ENCODE peak calls at places on chromosomes 4 and X, in five cellular contexts. One of them, this sample, is unnamed.

GRCh38 chr4:1050486-1051213 is 39.2 kb downstream of the FGFRL1 start:
- DNase-seq in iris pigment epithelial cell: no peak
- DNase-seq in ELF-1: peak
- DNase-seq in pancreas: peak
- DNase-seq in M059J: no peak
- DNase-seq in this sample: no peak

GRCh38 chr4:121583396-121583795 is 113.4 kb downstream of the ANXA5 start:
- DNase-seq in ELF-1: no peak
- DNase-seq in M059J: no peak
- DNase-seq in pancreas: no peak
- DNase-seq in iris pigment epithelial cell: no peak
- DNase-seq in this sample: no peak

GRCh38 chr4:19455196-19455595 is 796.5 kb upstream of the SLIT2 start:
- DNase-seq in ELF-1: no peak
- DNase-seq in iris pigment epithelial cell: no peak
- DNase-seq in pancreas: no peak
- DNase-seq in M059J: peak
- DNase-seq in this sample: no peak

GRCh38 chr4:7157666-7158065 is 34.7 kb upstream of the SORCS2 start:
- DNase-seq in ELF-1: no peak
- DNase-seq in pancreas: peak
- DNase-seq in iris pigment epithelial cell: no peak
- DNase-seq in M059J: no peak
- DNase-seq in this sample: no peak

GRCh38 chrX:129823115-129823514 is 20.6 kb downstream of the ZDHHC9 start:
- DNase-seq in iris pigment epithelial cell: peak
- DNase-seq in M059J: peak
- DNase-seq in ELF-1: peak
- DNase-seq in pancreas: no peak
- DNase-seq in this sample: no peak

GRCh38 chr4:113452868-113453620 is 308.5 kb downstream of the CAMK2D start:
- DNase-seq in iris pigment epithelial cell: peak
- DNase-seq in M059J: peak
- DNase-seq in pancreas: no peak
- DNase-seq in ELF-1: peak
- DNase-seq in this sample: no peak

GRCh38 chr4:171715973-171716372 is 97.2 kb upstream of the GALNTL6 start:
- DNase-seq in pancreas: no peak
- DNase-seq in iris pigment epithelial cell: no peak
- DNase-seq in M059J: no peak
- DNase-seq in ELF-1: no peak
- DNase-seq in this sample: no peak

GRCh38 chr4:7330031-7330596 is 104.6 kb downstream of the PSAPL1 start:
- DNase-seq in iris pigment epithelial cell: no peak
- DNase-seq in ELF-1: no peak
- DNase-seq in M059J: no peak
- DNase-seq in pancreas: peak
- DNase-seq in this sample: no peak

GRCh38 chrX:140503714-140504351 is 1.0 kb downstream of the SOX3 start:
- DNase-seq in ELF-1: peak
- DNase-seq in M059J: peak
- DNase-seq in pancreas: peak
- DNase-seq in iris pigment epithelial cell: peak
- DNase-seq in this sample: peak

GRCh38 chr4:151100517-151100916 is 1.1 kb downstream of the RPS3A start:
- DNase-seq in ELF-1: no peak
- DNase-seq in iris pigment epithelial cell: no peak
- DNase-seq in pancreas: no peak
- DNase-seq in M059J: no peak
- DNase-seq in this sample: no peak

GRCh38 chr4:14465498-14465897 is 536.8 kb upstream of the CPEB2 start:
- DNase-seq in ELF-1: no peak
- DNase-seq in iris pigment epithelial cell: no peak
- DNase-seq in M059J: no peak
- DNase-seq in pancreas: no peak
- DNase-seq in this sample: no peak

GRCh38 chr4:2933566-2934076 is 29.6 kb downstream of the NOP14 start:
- DNase-seq in pancreas: peak
- DNase-seq in ELF-1: no peak
- DNase-seq in M059J: no peak
- DNase-seq in iris pigment epithelial cell: no peak
- DNase-seq in this sample: no peak

GRCh38 chr4:791866-792630 is 33.9 kb downstream of the CPLX1 start:
- DNase-seq in ELF-1: no peak
- DNase-seq in M059J: no peak
- DNase-seq in iris pigment epithelial cell: peak
- DNase-seq in pancreas: peak
- DNase-seq in this sample: no peak

GRCh38 chrX:44953734-44954502 is 80.9 kb downstream of the KDM6A start:
- DNase-seq in iris pigment epithelial cell: no peak
- DNase-seq in pancreas: no peak
- DNase-seq in M059J: peak
- DNase-seq in ELF-1: peak
- DNase-seq in this sample: no peak

GRCh38 chr4:135533053-135533452 is 1331.5 kb upstream of the PABPC4L start:
- DNase-seq in pancreas: no peak
- DNase-seq in ELF-1: no peak
- DNase-seq in M059J: no peak
- DNase-seq in iris pigment epithelial cell: no peak
- DNase-seq in this sample: no peak

GRCh38 chrX:112913807-112914206 is 73.2 kb upstream of the AMOT start:
- DNase-seq in pancreas: no peak
- DNase-seq in ELF-1: no peak
- DNase-seq in M059J: no peak
- DNase-seq in iris pigment epithelial cell: no peak
- DNase-seq in this sample: no peak

GRCh38 chr4:39658756-39659155 is 20.1 kb upstream of the SMIM14 start:
- DNase-seq in ELF-1: no peak
- DNase-seq in pancreas: no peak
- DNase-seq in iris pigment epithelial cell: peak
- DNase-seq in M059J: no peak
- DNase-seq in this sample: no peak

GRCh38 chr4:134499074-134499473 is 297.5 kb upstream of the PABPC4L start:
- DNase-seq in M059J: peak
- DNase-seq in pancreas: no peak
- DNase-seq in iris pigment epithelial cell: no peak
- DNase-seq in ELF-1: no peak
- DNase-seq in this sample: no peak

GRCh38 chr4:1474126-1475090 is 68.2 kb upstream of the NKX1-1 start:
- DNase-seq in ELF-1: no peak
- DNase-seq in pancreas: peak
- DNase-seq in iris pigment epithelial cell: no peak
- DNase-seq in M059J: no peak
- DNase-seq in this sample: no peak

GRCh38 chrX:102341867-102342266 is 94.9 kb downstream of the NXF2 start:
- DNase-seq in pancreas: no peak
- DNase-seq in iris pigment epithelial cell: peak
- DNase-seq in M059J: no peak
- DNase-seq in ELF-1: no peak
- DNase-seq in this sample: no peak

GRCh38 chr4:100872811-100873210 is 355.0 kb upstream of the EMCN start:
- DNase-seq in M059J: peak
- DNase-seq in ELF-1: no peak
- DNase-seq in iris pigment epithelial cell: peak
- DNase-seq in pancreas: no peak
- DNase-seq in this sample: no peak

GRCh38 chrX:129983575-129984131 is 1.2 kb downstream of the BCORL1 start:
- DNase-seq in ELF-1: peak
- DNase-seq in M059J: peak
- DNase-seq in pancreas: peak
- DNase-seq in iris pigment epithelial cell: no peak
- DNase-seq in this sample: peak

GRCh38 chr4:7943211-7943610 is 3.5 kb upstream of the AFAP1 start:
- DNase-seq in M059J: no peak
- DNase-seq in iris pigment epithelial cell: no peak
- DNase-seq in ELF-1: no peak
- DNase-seq in pancreas: peak
- DNase-seq in this sample: no peak

GRCh38 chr4:113637363-113637762 is 124.2 kb downstream of the CAMK2D start:
- DNase-seq in pancreas: no peak
- DNase-seq in ELF-1: no peak
- DNase-seq in M059J: peak
- DNase-seq in iris pigment epithelial cell: peak
- DNase-seq in this sample: no peak

This sample was measured in MG63.